ENCODE peak calls at places on chromosomes 6 and 20, in six cellular contexts. M, J, S, H, N and E are unnamed samples.

GRCh38 chr6:125867483-125867935 is 76.7 kb downstream of the NCOA7 start:
- DNase-seq in M (no peak), S (peak), N (peak), H (no peak), J (no peak), E (peak)

GRCh38 chr6:24284006-24284405 is 73.9 kb downstream of the DCDC2 start:
- DNase-seq in J (no peak), H (no peak), S (no peak), M (no peak), N (no peak), E (no peak)

GRCh38 chr6:153131037-153131981 is at the start of gene RGS17:
- DNase-seq in S (peak), N (peak), J (peak), H (peak), M (peak), E (no peak)

GRCh38 chr6:41714556-41715273 is 20.7 kb downstream of the TFEB start:
- DNase-seq in J (no peak), M (no peak), N (no peak), H (no peak), S (no peak), E (no peak)

GRCh38 chr6:111818539-111819226 is 54.6 kb downstream of the FYN start:
- DNase-seq in S (peak), J (no peak), H (no peak), N (no peak), M (no peak), E (no peak)

GRCh38 chr6:53107091-53107490 is 41.5 kb downstream of the GCM1 start:
- DNase-seq in N (no peak), H (no peak), S (peak), J (no peak), M (no peak), E (peak)

GRCh38 chr20:61738601-61739069 is 327.0 kb downstream of the TAF4 start:
- DNase-seq in M (no peak), H (no peak), J (no peak), S (no peak), N (no peak), E (no peak)

GRCh38 chr6:135087403-135087802 is 32.8 kb upstream of the HBS1L start:
- DNase-seq in H (no peak), S (no peak), N (no peak), J (no peak), M (no peak), E (no peak)

GRCh38 chr6:30272032-30272431 is 54.7 kb upstream of the TRIM39 start:
- DNase-seq in H (no peak), J (no peak), N (no peak), M (no peak), S (no peak), E (peak)

GRCh38 chr20:5719861-5720401 is 30.3 kb upstream of the SHLD1 start:
- DNase-seq in N (no peak), H (no peak), M (no peak), J (no peak), S (peak), E (peak)

GRCh38 chr20:18805881-18806280 is 7.7 kb upstream of the SCP2D1 start:
- DNase-seq in N (no peak), J (no peak), H (no peak), S (no peak), M (no peak), E (peak)

GRCh38 chr6:170270984-170271593 is 19.8 kb downstream of the DLL1 start:
- DNase-seq in H (no peak), M (no peak), S (no peak), N (no peak), J (no peak), E (no peak)

GRCh38 chr6:159252955-159253508 is 83.8 kb downstream of the FNDC1 start:
- DNase-seq in N (peak), M (no peak), H (no peak), J (peak), S (peak), E (peak)

GRCh38 chr6:63527658-63528514 is 44.4 kb upstream of the LOC128125822 start:
- DNase-seq in H (no peak), N (no peak), J (no peak), S (peak), M (no peak), E (peak)

GRCh38 chr20:4160761-4161305 is 145.5 kb upstream of the RNF24 start:
- DNase-seq in S (peak), J (no peak), H (peak), N (no peak), M (peak), E (peak)

GRCh38 chr20:33896509-33896908 is 85.4 kb downstream of the CHMP4B start:
- DNase-seq in M (no peak), J (no peak), H (no peak), N (no peak), S (peak), E (no peak)

GRCh38 chr6:158642097-158642601 is 2.4 kb downstream of the DYNLT1 start:
- DNase-seq in J (no peak), S (peak), H (no peak), N (no peak), M (peak), E (peak)

GRCh38 chr20:32984196-32984595 is 20.0 kb downstream of the SUN5 start:
- DNase-seq in S (no peak), M (no peak), H (no peak), J (no peak), N (no peak), E (no peak)

GRCh38 chr6:111842891-111843290 is 30.4 kb downstream of the FYN start:
- DNase-seq in M (no peak), J (no peak), N (no peak), H (no peak), S (peak), E (no peak)

GRCh38 chr6:52663120-52663934 is 7.6 kb upstream of the TMEM14A start:
- DNase-seq in S (peak), J (peak), N (peak), M (peak), H (peak), E (peak)

GRCh38 chr6:2853766-2854393 is 12.2 kb upstream of the SERPINB1 start:
- DNase-seq in J (peak), H (peak), S (peak), N (peak), M (no peak), E (peak)

GRCh38 chr6:168849459-168849858 is 404.2 kb downstream of the THBS2 start:
- DNase-seq in J (no peak), M (no peak), S (no peak), H (no peak), N (no peak), E (no peak)

GRCh38 chr6:108581237-108581931 is 20.7 kb downstream of the FOXO3 start:
- DNase-seq in N (no peak), J (peak), S (peak), M (no peak), H (no peak), E (peak)

GRCh38 chr6:132114201-132114860 is 163.2 kb upstream of the CCN2 start:
- DNase-seq in S (peak), N (no peak), H (no peak), M (no peak), J (no peak), E (peak)

GRCh38 chr20:5675103-5676091 is 74.8 kb upstream of the SHLD1 start:
- DNase-seq in H (no peak), N (no peak), J (no peak), M (no peak), S (no peak), E (no peak)

GRCh38 chr20:62753626-62754025 is 42.6 kb upstream of the MRGBP start:
- DNase-seq in S (no peak), J (no peak), N (no peak), M (no peak), H (no peak), E (no peak)

GRCh38 chr6:102137859-102138258 is 744.4 kb downstream of the GRIK2 start:
- DNase-seq in S (no peak), H (no peak), M (no peak), N (no peak), J (no peak), E (no peak)

GRCh38 chr20:63457737-63458136 is 14.7 kb downstream of the KCNQ2 start:
- DNase-seq in J (no peak), M (peak), H (no peak), N (peak), S (no peak), E (peak)

GRCh38 chr6:11067348-11067747 is 23.2 kb upstream of the ELOVL2 start:
- DNase-seq in J (no peak), N (no peak), M (no peak), S (no peak), H (no peak), E (no peak)

GRCh38 chr6:157944983-157945931 is 36.4 kb upstream of the SYNJ2 start:
- DNase-seq in S (peak), J (no peak), M (no peak), N (no peak), H (peak), E (no peak)

GRCh38 chr6:157651731-157652490 is 171.1 kb upstream of the SNX9 start:
- DNase-seq in J (no peak), S (no peak), M (no peak), H (no peak), N (no peak), E (no peak)

GRCh38 chr6:161133973-161134372 is 139.9 kb downstream of the AGPAT4 start:
- DNase-seq in S (peak), N (no peak), M (no peak), J (no peak), H (no peak), E (no peak)

GRCh38 chr6:111552241-111552744 is 53.4 kb downstream of the TRAF3IP2 start:
- DNase-seq in H (no peak), J (no peak), N (peak), M (peak), S (peak), E (peak)